ENCODE peak calls at places on chromosomes 11 and 22, in six cellular contexts. Q is T-cell, A is iris pigment epithelial cell, U is AG09319, T is foreskin keratinocyte, R is fibroblast of lung. H is an unnamed sample.

GRCh38 chr11:106156290-106156937 is 79.0 kb downstream of the AASDHPPT start:
- DNase-seq in Q (no peak), A (peak; percentile 85), U (peak; percentile 58), T (peak; percentile 55), R (peak; percentile 94), H (no peak)

GRCh38 chr11:27514558-27514957 is 8.0 kb upstream of the LIN7C start:
- DNase-seq in Q (no peak), A (no peak), U (no peak), T (no peak), R (peak; percentile 34), H (no peak)

GRCh38 chr11:69295995-69296889 is 2.3 kb downstream of the MYEOV start:
- DNase-seq in Q (no peak), A (peak; percentile 96), U (peak; percentile 59), T (peak; percentile 46), R (peak; percentile 92), H (no peak)

GRCh38 chr11:132158091-132158490 is 787.7 kb downstream of the NTM start:
- DNase-seq in Q (no peak), A (peak; percentile 18), U (no peak), T (peak; percentile 45), R (peak; percentile 18), H (no peak)

GRCh38 chr22:40911772-40912171 is 39.4 kb upstream of the RBX1 start:
- DNase-seq in Q (no peak), A (peak; percentile 21), U (no peak), T (no peak), R (no peak), H (no peak)

GRCh38 chr11:71323876-71324526 is 71.6 kb upstream of the SHANK2 start:
- DNase-seq in Q (no peak), A (no peak), U (no peak), T (no peak), R (no peak), H (no peak)

GRCh38 chr11:42707541-42707940 is 604.3 kb upstream of the API5 start:
- DNase-seq in Q (no peak), A (no peak), U (no peak), T (no peak), R (no peak), H (no peak)

GRCh38 chr11:111561801-111562325 is 21.3 kb downstream of the LAYN start:
- DNase-seq in Q (no peak), A (peak; percentile 89), U (peak; percentile 71), T (peak; percentile 84), R (peak; percentile 76), H (no peak)

GRCh38 chr11:33910261-33910959 is 18.5 kb upstream of the LMO2 start:
- DNase-seq in Q (no peak), A (no peak), U (no peak), T (no peak), R (peak; percentile 17), H (no peak)

GRCh38 chr22:49934891-49935557 is 16.6 kb downstream of the CRELD2 start:
- DNase-seq in Q (peak; percentile 79), A (peak; percentile 60), U (peak; percentile 39), T (no peak), R (peak; percentile 59), H (no peak)

GRCh38 chr11:68325183-68325893 is 12.9 kb downstream of the LRP5 start:
- DNase-seq in Q (no peak), A (no peak), U (no peak), T (no peak), R (no peak), H (no peak)

GRCh38 chr11:2076441-2076840 is 62.7 kb downstream of the IGF2 start:
- DNase-seq in Q (no peak), A (no peak), U (no peak), T (no peak), R (no peak), H (no peak)

GRCh38 chr11:10032991-10033390 is 261.0 kb downstream of the SBF2 start:
- DNase-seq in Q (no peak), A (no peak), U (no peak), T (peak; percentile 22), R (no peak), H (no peak)

GRCh38 chr11:128502736-128503135 is 84.6 kb downstream of the ETS1 start:
- DNase-seq in Q (no peak), A (peak; percentile 97), U (no peak), T (peak; percentile 94), R (peak; percentile 88), H (peak; percentile 73)

GRCh38 chr11:109421981-109422590 is at the start of gene C11orf87:
- DNase-seq in Q (no peak), A (peak; percentile 6), U (no peak), T (no peak), R (no peak), H (no peak)

GRCh38 chr22:32106930-32107329 is 52.2 kb downstream of the C22orf42 start:
- DNase-seq in Q (no peak), A (peak; percentile 11), U (no peak), T (peak; percentile 40), R (peak; percentile 3), H (no peak)

GRCh38 chr11:134364261-134364660 is 32.5 kb downstream of the GLB1L2 start:
- DNase-seq in Q (no peak), A (no peak), U (no peak), T (no peak), R (no peak), H (no peak)

GRCh38 chr22:20392983-20393704 is 807 bp upstream of the ZNF74 start:
- DNase-seq in Q (no peak), A (no peak), U (no peak), T (no peak), R (no peak), H (no peak)

GRCh38 chr11:20022363-20023081 is 137.8 kb downstream of the DBX1 start:
- DNase-seq in Q (no peak), A (peak; percentile 80), U (no peak), T (peak; percentile 83), R (peak; percentile 78), H (peak; percentile 29)

GRCh38 chr22:50048066-50048765 is 9.9 kb downstream of the TTLL8 start:
- DNase-seq in Q (no peak), A (no peak), U (no peak), T (no peak), R (no peak), H (no peak)

GRCh38 chr11:130159657-130160459 is at the start of gene ST14:
- DNase-seq in Q (no peak), A (no peak), U (no peak), T (peak; percentile 45), R (no peak), H (no peak)

GRCh38 chr22:50513175-50513574 is 5.2 kb downstream of the NCAPH2 start:
- DNase-seq in Q (no peak), A (no peak), U (no peak), T (no peak), R (no peak), H (no peak)

H was measured in pulmonary artery endothelial cell.